ENCODE peak calls at places on chromosomes 6 and 20, in five cellular contexts. J is GM12878, O is HepG2, A is K562, W is SK-N-SH. Y is an unnamed sample.

GRCh38 chr6:45376310-45377040 is 1.3 kb downstream of the SUPT3H start:
- DNase-seq in J (no peak), O (no peak), A (no peak), W (no peak), Y (no peak)

GRCh38 chr20:10253750-10254149 is 35.1 kb downstream of the SNAP25 start:
- DNase-seq in J (no peak), O (no peak), A (no peak), W (no peak), Y (no peak)

GRCh38 chr6:89321571-89321970 is 6.5 kb upstream of the GABRR2 start:
- DNase-seq in J (peak), O (peak), A (peak), W (no peak), Y (no peak)

GRCh38 chr6:8017276-8017701 is 46.9 kb downstream of the BLOC1S5 start:
- DNase-seq in J (no peak), O (no peak), A (no peak), W (no peak), Y (no peak)

GRCh38 chr6:31825553-31825952 is 2.0 kb upstream of the HSPA1B start:
- DNase-seq in J (no peak), O (no peak), A (no peak), W (no peak), Y (no peak)

GRCh38 chr6:165573671-165574070 is 89.4 kb downstream of the PDE10A start:
- DNase-seq in J (no peak), O (no peak), A (no peak), W (peak), Y (peak)

GRCh38 chr6:19731286-19731685 is 105.9 kb upstream of the ID4 start:
- DNase-seq in J (no peak), O (peak), A (no peak), W (no peak), Y (peak)

GRCh38 chr6:11607381-11607780 is 69.8 kb downstream of the TMEM170B start:
- DNase-seq in J (no peak), O (no peak), A (no peak), W (no peak), Y (no peak)

GRCh38 chr6:68640506-68640875 is 5.4 kb downstream of the ADGRB3 start:
- DNase-seq in J (no peak), O (no peak), A (no peak), W (no peak), Y (no peak)

GRCh38 chr6:78427386-78427785 is 440.0 kb upstream of the IRAK1BP1 start:
- DNase-seq in J (no peak), O (no peak), A (no peak), W (no peak), Y (no peak)

GRCh38 chr20:36885355-36885754 is 9.4 kb downstream of the TLDC2 start:
- DNase-seq in J (no peak), O (no peak), A (peak), W (no peak), Y (no peak)

GRCh38 chr6:138955262-138955661 is 32.8 kb downstream of the REPS1 start:
- DNase-seq in J (no peak), O (no peak), A (no peak), W (no peak), Y (no peak)

GRCh38 chr6:169959129-169960002 is 207.9 kb downstream of the ERMARD start:
- DNase-seq in J (no peak), O (no peak), A (no peak), W (peak), Y (no peak)

GRCh38 chr6:63872233-63872632 is 236.6 kb downstream of the PHF3 start:
- DNase-seq in J (no peak), O (no peak), A (no peak), W (no peak), Y (no peak)

GRCh38 chr20:48797275-48797825 is 30.4 kb downstream of the PREX1 start:
- DNase-seq in J (no peak), O (no peak), A (no peak), W (no peak), Y (no peak)

GRCh38 chr6:170073846-170074245 is 217.0 kb downstream of the DLL1 start:
- DNase-seq in J (no peak), O (no peak), A (no peak), W (no peak), Y (no peak)

GRCh38 chr6:10276888-10277287 is 138.0 kb downstream of the TFAP2A start:
- DNase-seq in J (no peak), O (no peak), A (no peak), W (no peak), Y (no peak)

GRCh38 chr6:7166410-7167293 is 58.9 kb downstream of the RREB1 start:
- DNase-seq in J (no peak), O (no peak), A (peak), W (no peak), Y (no peak)

GRCh38 chr6:83057705-83058321 is 7.8 kb downstream of the UBE3D start:
- DNase-seq in J (no peak), O (peak), A (peak), W (peak), Y (peak)

GRCh38 chr20:54494303-54495006 is 19.1 kb downstream of the DOK5 start:
- DNase-seq in J (no peak), O (no peak), A (no peak), W (no peak), Y (no peak)

GRCh38 chr6:169833258-169833794 is 81.9 kb downstream of the ERMARD start:
- DNase-seq in J (no peak), O (no peak), A (no peak), W (no peak), Y (no peak)

GRCh38 chr6:148869589-148869988 is 122.8 kb downstream of the UST start:
- DNase-seq in J (no peak), O (no peak), A (no peak), W (no peak), Y (no peak)

GRCh38 chr6:119484598-119484997 is 135.0 kb upstream of the MAN1A1 start:
- DNase-seq in J (no peak), O (no peak), A (no peak), W (no peak), Y (peak)

GRCh38 chr6:73655341-73655917 is 1.6 kb upstream of the SLC17A5 start:
- DNase-seq in J (no peak), O (no peak), A (no peak), W (no peak), Y (no peak)

GRCh38 chr6:136587527-136587926 is 37.3 kb upstream of the MAP7 start:
- DNase-seq in J (no peak), O (no peak), A (no peak), W (no peak), Y (no peak)

GRCh38 chr6:154736613-154737259 is 3.5 kb downstream of the SCAF8 start:
- DNase-seq in J (no peak), O (no peak), A (no peak), W (no peak), Y (no peak)

GRCh38 chr6:77403424-77403823 is 59.9 kb downstream of the HTR1B start:
- DNase-seq in J (no peak), O (no peak), A (no peak), W (no peak), Y (peak)

GRCh38 chr6:47130086-47130485 is 88.0 kb upstream of the ADGRF1 start:
- DNase-seq in J (no peak), O (no peak), A (no peak), W (no peak), Y (no peak)

GRCh38 chr6:127582777-127583462 is 5.9 kb downstream of the C6orf58 start:
- DNase-seq in J (no peak), O (peak), A (no peak), W (no peak), Y (peak)

GRCh38 chr6:104633125-104633524 is 226.6 kb downstream of the HACE1 start:
- DNase-seq in J (no peak), O (no peak), A (no peak), W (no peak), Y (no peak)

GRCh38 chr6:134097114-134097707 is 44.8 kb upstream of the SLC2A12 start:
- DNase-seq in J (peak), O (peak), A (peak), W (peak), Y (peak)

GRCh38 chr20:20712004-20712473 is 405 bp downstream of the RALGAPA2 start:
- DNase-seq in J (no peak), O (peak), A (peak), W (no peak), Y (no peak)

GRCh38 chr6:3230275-3231212 is 3.1 kb upstream of the TUBB2B start:
- DNase-seq in J (no peak), O (no peak), A (no peak), W (peak), Y (no peak)

GRCh38 chr20:41308290-41308691 is 9.2 kb downstream of the ZHX3 start:
- DNase-seq in J (no peak), O (peak), A (peak), W (no peak), Y (no peak)

GRCh38 chr6:33206027-33206863 is 1.8 kb downstream of the HSD17B8 start:
- DNase-seq in J (no peak), O (no peak), A (no peak), W (peak), Y (no peak)

GRCh38 chr6:82022614-82023102 is 224.9 kb downstream of the IBTK start:
- DNase-seq in J (no peak), O (peak), A (no peak), W (no peak), Y (peak)

GRCh38 chr20:20051767-20052073 is 546 bp downstream of the CRNKL1 start:
- DNase-seq in J (no peak), O (no peak), A (no peak), W (no peak), Y (no peak)

DNA sequence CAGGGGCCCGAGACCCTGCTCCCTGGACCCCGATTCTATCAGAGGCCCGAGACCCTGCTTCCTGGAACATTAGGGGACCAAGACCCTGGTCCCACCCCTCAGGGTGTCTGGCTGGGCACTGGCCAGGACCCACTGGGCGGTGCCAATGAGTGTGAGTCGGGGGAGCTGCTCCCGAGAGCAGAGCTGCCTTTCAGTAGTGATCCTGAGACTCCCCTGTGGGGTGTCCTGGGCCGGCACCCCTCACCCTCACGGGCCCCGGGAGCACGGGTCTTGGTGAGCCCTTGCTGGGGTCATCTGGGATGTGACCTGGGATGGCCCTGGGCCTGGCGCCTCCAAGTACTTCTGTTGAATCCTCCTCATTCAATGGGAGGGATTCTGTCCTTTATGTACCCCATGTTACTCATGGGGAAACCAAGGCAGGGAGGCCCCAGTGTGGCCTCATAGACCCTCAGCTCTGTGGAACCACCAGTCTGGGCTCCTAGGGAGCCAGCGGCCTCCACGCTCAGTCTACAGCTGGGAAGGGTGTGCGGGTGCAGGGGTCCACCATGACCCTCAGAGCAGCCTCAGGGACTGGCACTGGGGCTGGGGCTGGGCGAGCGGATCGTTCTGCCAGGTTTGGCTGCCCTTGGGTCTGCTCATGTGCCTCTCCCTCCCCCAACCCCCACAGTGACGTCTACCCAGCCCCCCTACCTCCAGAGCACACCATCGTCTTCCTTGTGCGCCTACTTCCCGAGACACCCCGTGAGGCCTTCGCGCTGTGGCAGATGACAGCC is 25.6 kb downstream of the COL20A1 start:
- DNase-seq in J (no peak), O (no peak), A (no peak), W (no peak), Y (no peak)
- TF ChIP-seq REST in J (no peak), O (no peak), A (no peak), W (no peak), Y (no peak)

DNA sequence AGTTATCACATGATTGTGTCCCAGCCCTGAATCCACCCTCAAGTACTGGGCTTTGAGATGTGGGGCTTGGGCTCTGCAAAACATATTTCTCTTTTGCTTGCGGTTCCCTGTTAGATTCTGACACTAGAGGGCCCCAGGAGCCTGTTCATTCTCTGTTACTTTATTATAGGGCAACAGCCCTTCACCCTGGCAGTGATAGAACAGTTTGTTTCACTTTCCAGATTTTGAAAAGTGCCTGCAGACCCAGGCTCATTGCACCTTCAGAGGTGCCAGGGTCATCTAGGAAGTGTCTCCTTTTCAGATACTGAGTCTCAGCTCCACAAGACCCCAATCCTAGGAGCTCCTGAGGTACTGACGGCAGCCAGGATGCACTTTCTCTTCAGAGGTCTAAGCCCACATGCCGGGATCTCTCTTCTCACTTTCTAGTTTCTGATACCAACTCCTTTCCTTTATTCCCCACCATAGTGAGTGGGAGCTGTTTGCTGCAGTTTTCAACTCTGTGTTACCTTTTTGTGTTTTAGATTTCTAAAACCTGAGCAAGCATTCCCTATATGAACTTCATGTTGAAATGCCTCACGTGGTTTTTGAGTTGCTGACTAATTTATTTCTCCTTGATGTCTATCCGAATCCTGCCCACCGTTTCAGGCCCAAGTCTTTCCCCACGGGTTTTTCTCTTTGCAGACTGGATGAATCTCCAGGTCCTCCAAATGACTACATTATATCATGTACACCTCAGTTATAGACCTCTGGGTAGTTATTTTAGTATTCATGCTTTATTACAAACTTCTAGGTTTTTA is 10.9 kb downstream of the ABT1 start:
- DNase-seq in J (no peak), O (peak), A (peak), W (peak), Y (peak)
- TF ChIP-seq JUND in J (no peak), O (no peak), A (no peak), W (no peak), Y (no peak)

DNA sequence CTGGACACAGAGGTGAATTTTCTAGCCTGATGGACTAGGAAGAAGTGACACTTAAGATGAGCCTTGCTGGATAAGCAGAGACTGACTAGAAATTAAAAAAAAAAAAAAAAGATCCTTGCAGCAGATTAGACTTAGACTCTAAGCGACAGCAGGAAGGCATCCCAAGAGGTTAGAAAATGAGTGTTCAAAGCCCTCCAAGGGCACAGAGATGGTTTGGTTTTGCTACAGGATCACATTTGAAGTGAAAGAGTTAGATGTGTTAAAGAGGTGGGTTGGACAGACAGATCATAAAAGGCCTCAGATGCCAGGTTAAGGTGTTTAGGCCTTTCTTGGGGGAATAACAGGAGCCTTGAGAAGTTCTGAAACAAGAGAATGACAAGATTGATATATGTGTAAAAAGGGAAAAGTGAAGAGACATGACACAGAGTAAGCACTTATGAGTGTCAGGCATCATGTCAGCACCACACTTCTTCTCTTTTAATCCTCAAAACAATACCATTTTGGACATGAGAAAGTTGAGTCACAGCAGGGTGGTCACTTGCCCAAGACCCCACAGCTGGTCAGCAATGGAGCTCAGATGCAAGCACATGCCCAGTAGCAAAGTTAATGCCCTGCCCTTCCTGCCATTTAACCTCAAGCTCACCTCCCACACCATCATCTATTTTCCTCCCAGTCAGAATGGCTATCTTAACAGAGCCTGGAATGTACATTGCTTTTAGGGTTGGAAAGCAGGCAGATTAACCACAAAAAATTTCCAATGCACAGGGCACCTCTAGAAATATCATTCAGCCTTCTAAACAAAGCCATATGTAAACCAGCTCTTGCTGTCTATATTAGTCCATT is 107.3 kb downstream of the FYN start:
- DNase-seq in J (no peak), O (no peak), A (no peak), W (no peak), Y (no peak)
- TF ChIP-seq MAX in J (no peak), O (no peak), A (no peak), W (no peak), Y (no peak)

GRCh38 chr20:46765506-46765905 is 56.1 kb downstream of the SLC2A10 start:
- DNase-seq in J (no peak), O (no peak), A (no peak), W (no peak), Y (no peak)

GRCh38 chr20:46771195-46771588 is 61.7 kb downstream of the SLC2A10 start:
- DNase-seq in J (no peak), O (no peak), A (no peak), W (no peak), Y (no peak)

GRCh38 chr20:46764068-46764467 is 54.6 kb downstream of the SLC2A10 start:
- DNase-seq in J (no peak), O (no peak), A (no peak), W (no peak), Y (no peak)

GRCh38 chr20:46770330-46771194 is 61.1 kb downstream of the SLC2A10 start:
- DNase-seq in J (no peak), O (no peak), A (no peak), W (no peak), Y (no peak)

GRCh38 chr20:46767127-46767761 is 57.8 kb downstream of the SLC2A10 start:
- DNase-seq in J (no peak), O (peak), A (peak), W (peak), Y (peak)
- TF ChIP-seq REST in J (no peak), O (no peak), A (no peak), W (no peak), Y (no peak)

GRCh38 chr6:44012078-44012493 is 115.2 kb downstream of the MRPL14 start:
- DNase-seq in J (no peak), O (no peak), A (no peak), W (no peak), Y (no peak)
- TF ChIP-seq JUND in J (no peak), O (no peak), A (peak), W (peak), Y (no peak)

DNA sequence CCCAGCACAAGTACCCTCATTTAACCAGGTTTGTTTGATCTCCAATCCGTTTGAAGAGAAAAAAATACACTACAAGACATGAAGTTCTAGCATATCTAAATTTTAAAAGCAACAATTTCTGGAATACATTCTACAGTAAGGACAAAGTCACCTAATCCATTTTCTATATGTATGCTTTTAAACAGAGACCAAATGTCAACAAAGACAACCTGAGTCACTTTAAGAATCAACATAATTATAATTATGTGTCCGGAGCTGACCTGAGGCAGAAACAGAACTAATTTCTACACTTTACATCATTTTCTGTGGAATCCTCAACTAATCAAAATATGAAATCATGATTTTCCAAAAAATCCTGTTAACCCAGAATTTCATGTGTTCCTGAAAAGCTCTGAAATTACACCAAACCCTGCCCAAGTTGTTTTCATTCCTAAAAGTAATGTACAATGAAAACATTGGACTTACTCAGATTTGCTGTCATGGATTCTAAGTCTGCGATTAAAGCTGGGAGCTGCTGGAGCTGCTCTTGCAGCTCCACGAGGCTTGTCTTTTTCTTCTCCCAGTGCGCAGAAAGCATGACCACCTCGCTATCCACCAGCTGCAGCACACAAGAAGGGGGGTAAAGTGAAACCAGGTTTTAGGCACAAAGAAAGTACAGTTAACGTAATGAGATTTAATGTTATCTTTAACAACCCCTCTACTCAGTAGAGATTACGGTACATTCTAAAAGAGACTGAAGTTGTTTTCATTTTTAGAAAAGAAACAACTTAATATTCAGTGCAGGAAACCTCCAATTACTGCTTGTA is 35.7 kb downstream of the DTNBP1 start:
- DNase-seq in J (no peak), O (no peak), A (peak), W (peak), Y (no peak)
- TF ChIP-seq MAX in J (no peak), O (no peak), A (no peak), W (no peak), Y (no peak)

Y was measured in HCT116.